ENCODE peak calls at places on chromosome 18, in eight cellular contexts. E is tibial artery, Z is fibroblast of lung, N is GM23338, B is pancreas, G is stomach, Q is right lobe of liver, I is adrenal gland. R is an unnamed sample.

GRCh38 chr18:58394607-58395425 is 234.1 kb downstream of the ALPK2 start:
- DNase-seq in I (no peak), Z (peak; percentile 27), N (no peak), B (no peak), Q (no peak), E (no peak), G (no peak), R (peak; percentile 49)

GRCh38 chr18:56509656-56510055 is 128.7 kb downstream of the TXNL1 start:
- DNase-seq in G (no peak), Z (no peak), E (no peak), N (no peak), Q (no peak), I (no peak), B (no peak), R (no peak)

GRCh38 chr18:34647251-34647650 is 62.8 kb upstream of the DTNA start:
- DNase-seq in N (peak; percentile 89), G (no peak), B (no peak), Q (no peak), I (no peak), Z (no peak), E (no peak), R (no peak)

GRCh38 chr18:57649536-57650495 is 28.2 kb upstream of the NARS1 start:
- DNase-seq in I (peak; percentile 46), E (no peak), Z (peak; percentile 87), Q (no peak), N (no peak), B (no peak), G (no peak), R (peak; percentile 97)

GRCh38 chr18:30056528-30056927 is 986.0 kb downstream of the DSC3 start:
- DNase-seq in E (no peak), I (no peak), N (no peak), Q (no peak), B (no peak), Z (no peak), G (no peak), R (no peak)

GRCh38 chr18:67385455-67385854 is 131.1 kb downstream of the DSEL start:
- DNase-seq in I (no peak), E (no peak), N (no peak), Z (peak; percentile 8), G (no peak), Q (no peak), B (no peak), R (peak; percentile 7)

GRCh38 chr18:51342815-51343214 is 145.3 kb upstream of the MEX3C start:
- DNase-seq in N (no peak), Q (no peak), I (no peak), Z (peak; percentile 2), G (no peak), E (no peak), B (no peak), R (peak; percentile 92)

GRCh38 chr18:56402872-56403516 is 235.4 kb downstream of the TXNL1 start:
- DNase-seq in Z (peak; percentile 86), G (no peak), Q (no peak), I (peak; percentile 16), B (no peak), N (no peak), E (no peak), R (peak; percentile 90)

DNA sequence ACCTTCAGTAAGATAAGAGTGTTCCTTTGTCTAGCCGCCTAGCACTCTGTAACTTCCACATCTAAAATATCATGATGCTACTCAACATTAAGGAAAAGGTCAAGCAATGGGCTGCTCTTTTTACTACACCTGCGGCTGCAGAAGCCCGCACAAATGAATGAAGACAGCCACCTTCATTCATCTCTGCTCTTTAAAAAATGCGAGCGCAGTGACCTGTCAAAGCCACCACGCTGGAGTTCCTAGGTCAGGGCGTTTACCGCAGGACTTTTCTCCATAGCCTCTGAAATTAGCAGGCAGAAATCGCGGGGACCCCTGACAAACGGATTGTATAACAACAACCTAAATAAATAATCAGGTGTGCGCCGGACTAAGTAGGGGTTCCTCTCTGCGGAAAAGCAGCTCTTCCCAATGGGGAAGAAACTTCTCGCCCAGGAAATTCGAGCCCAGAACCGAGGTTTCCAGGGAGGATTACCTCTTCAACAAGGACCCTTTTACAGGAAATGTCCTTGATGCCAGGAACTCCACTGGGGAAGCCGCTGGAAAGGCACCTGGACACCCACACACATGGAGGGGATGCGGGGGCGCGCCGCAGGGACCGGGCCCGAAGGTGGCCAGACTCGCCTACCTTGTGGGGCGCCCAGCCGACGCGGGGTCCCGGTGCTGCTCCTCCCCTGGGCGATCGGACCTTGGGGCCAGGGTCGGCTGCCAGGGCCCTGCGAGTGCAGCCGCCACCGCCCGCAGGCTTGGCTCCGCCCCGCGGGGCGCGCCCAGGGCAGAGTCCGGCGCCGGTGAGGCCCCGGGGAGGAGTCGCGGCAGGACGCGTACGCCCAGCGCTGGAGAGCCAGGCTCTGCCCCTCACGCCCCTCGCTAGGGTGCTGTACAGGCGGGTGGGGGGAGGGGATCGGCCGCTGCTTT is at the start of gene CCDC68:
- DNase-seq in Q (peak; percentile 86), N (peak; percentile 70), I (no peak), E (no peak), Z (peak; percentile 41), B (peak; percentile 90), G (peak; percentile 78), R (peak; percentile 23)
- H3K4me3 ChIP-seq in Q (peak within 1 kb of the TSS; percentile 76), N (peak within 1 kb of the TSS; percentile 73), I (peak within 1 kb of the TSS; percentile 51), E (peak within 1 kb of the TSS; percentile 35), Z (peak within 1 kb of the TSS; percentile 51), B (peak within 1 kb of the TSS; percentile 56), G (peak within 1 kb of the TSS; percentile 43), R (peak within 1 kb of the TSS; percentile 75)

GRCh38 chr18:59646228-59646945 is 50.8 kb downstream of the CCBE1 start:
- DNase-seq in G (no peak), N (peak; percentile 61), E (no peak), I (no peak), Z (peak; percentile 31), B (no peak), Q (no peak), R (no peak)
- H3K27me3 ChIP-seq in G (no peaks in the 10 kb centered on the region), N (no peaks in the 10 kb centered on the region), E (peaks cover 11% of the 10 kb centered on the region), I (no peaks in the 10 kb centered on the region), Z (no peaks in the 10 kb centered on the region), B (no peaks in the 10 kb centered on the region), Q (no peaks in the 10 kb centered on the region), R (no peaks in the 10 kb centered on the region)

GRCh38 chr18:3046216-3046808 is 33.4 kb upstream of the LPIN2 start:
- DNase-seq in Z (no peak), B (no peak), Q (no peak), E (no peak), G (no peak), N (no peak), I (no peak), R (no peak)
- TF ChIP-seq CTCF in Z (no peak), B (no peak), Q (no peak), E (no peak), G (no peak), N (no peak), I (no peak), R (no peak)

GRCh38 chr18:48919547-48919946 is 31.2 kb downstream of the SMAD7 start:
- DNase-seq in I (no peak), B (no peak), E (peak; percentile 20), Q (no peak), N (no peak), G (no peak), Z (no peak), R (no peak)
- H3K4me3 ChIP-seq in I (no peak overlapping the region), B (no peak overlapping the region), E (no peak overlapping the region), Q (no peak overlapping the region), N (no peak overlapping the region), G (no peak overlapping the region), Z (no peak overlapping the region), R (no peak overlapping the region)

DNA sequence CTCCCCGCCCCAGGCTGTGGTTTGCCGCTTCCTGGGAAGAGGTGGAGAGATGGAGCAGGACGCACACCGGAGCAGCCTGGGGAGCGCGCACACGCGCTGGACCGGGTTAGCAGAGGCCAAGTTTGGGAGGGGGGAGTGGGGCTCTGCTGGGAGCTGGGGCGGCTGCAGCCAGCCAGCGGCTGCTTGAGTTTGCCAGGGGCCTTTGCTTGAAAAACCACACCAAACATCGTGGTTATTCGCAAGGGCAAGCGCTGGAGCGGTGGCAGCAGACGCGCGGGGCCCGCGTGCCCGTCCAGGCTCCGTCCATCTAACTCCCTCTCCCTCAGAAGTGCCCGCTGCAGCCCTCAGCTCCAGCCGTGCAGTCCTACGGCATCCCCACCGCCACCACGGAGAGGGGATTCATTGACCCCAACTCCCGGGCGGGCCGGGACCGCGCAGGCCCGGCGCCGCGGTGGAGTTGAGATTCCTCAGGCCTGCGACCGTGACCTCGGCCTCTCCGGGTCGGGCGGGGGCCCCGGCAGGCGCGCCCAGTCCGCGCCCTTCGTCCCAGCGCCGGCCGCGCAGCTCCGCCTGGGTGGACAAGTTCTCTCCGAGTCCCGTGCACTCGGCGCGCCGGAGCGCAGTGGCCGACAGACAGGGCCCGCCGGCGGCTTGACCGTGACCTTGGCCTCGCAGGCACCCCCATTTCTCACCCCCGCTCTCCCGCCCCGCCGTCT is 4.5 kb downstream of the PTGR3 start:
- DNase-seq in E (no peak), I (peak; percentile 28), B (peak; percentile 66), N (peak; percentile 68), G (no peak), Z (peak; percentile 62), Q (no peak), R (no peak)
- H3K27me3 ChIP-seq in E (no peaks in the 10 kb centered on the region), I (no peaks in the 10 kb centered on the region), B (no peaks in the 10 kb centered on the region), N (peaks cover 75% of the 10 kb centered on the region), G (no peaks in the 10 kb centered on the region), Z (no peaks in the 10 kb centered on the region), Q (no peaks in the 10 kb centered on the region), R (no peaks in the 10 kb centered on the region)

GRCh38 chr18:3480827-3481226 is 30.9 kb downstream of the TGIF1 start:
- DNase-seq in I (no peak), Z (no peak), N (no peak), B (no peak), E (no peak), G (no peak), Q (no peak), R (no peak)

GRCh38 chr18:3479978-3480377 is 30.0 kb downstream of the TGIF1 start:
- DNase-seq in I (no peak), E (no peak), G (no peak), Z (no peak), B (no peak), Q (no peak), N (no peak), R (no peak)

GRCh38 chr18:3478262-3478978 is 28.4 kb downstream of the TGIF1 start:
- DNase-seq in Q (no peak), G (no peak), I (no peak), Z (no peak), B (no peak), E (no peak), N (no peak), R (peak; percentile 49)

GRCh38 chr18:3482258-3482657 is 32.3 kb downstream of the TGIF1 start:
- DNase-seq in Z (peak; percentile 39), G (no peak), B (no peak), I (no peak), N (no peak), E (no peak), Q (no peak), R (no peak)

GRCh38 chr18:3481696-3482210 is 31.8 kb downstream of the TGIF1 start:
- DNase-seq in G (no peak), I (no peak), N (peak; percentile 83), Z (peak; percentile 73), E (no peak), B (no peak), Q (no peak), R (peak; percentile 45)
- TF ChIP-seq CTCF in G (peak; percentile 30), I (peak; percentile 45), N (peak; percentile 77), Z (peak; percentile 68), E (peak; percentile 36), B (peak; percentile 33), Q (peak; percentile 31), R (peak; percentile 60)

DNA sequence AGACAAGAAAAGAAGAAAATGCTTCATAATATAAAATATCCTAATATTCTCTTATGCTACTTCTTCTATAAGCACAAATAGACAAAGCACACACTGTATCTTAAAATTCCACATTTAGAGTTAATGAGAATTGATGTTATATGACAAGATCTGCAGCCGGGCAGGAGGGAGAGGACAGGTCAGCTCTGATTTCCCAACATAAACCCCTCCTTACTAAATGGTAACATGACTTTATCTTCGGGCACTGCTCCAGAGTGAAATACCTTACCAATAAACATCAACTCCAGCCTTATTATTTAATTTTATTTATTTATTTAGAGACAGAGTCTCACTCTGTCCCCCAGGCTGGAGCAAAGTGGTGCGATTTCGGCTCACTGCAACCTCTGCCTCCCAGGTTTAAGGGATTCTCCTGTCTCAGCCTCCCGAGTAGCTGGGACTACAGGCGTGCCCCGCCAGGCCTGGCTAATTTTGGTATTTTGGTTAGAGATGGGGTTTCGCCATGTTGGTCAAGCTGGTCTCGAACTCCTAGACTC is 1.8 kb downstream of the CYB5A start:
- DNase-seq in Q (no peak), G (no peak), Z (no peak), E (no peak), B (no peak), I (no peak), N (no peak), R (no peak)
- H3K4me3 ChIP-seq in Q (peak overlapping the region; percentile 95), G (peak overlapping the region; percentile 96), Z (no peak overlapping the region), E (no peak overlapping the region), B (peak overlapping the region; percentile 57), I (peak overlapping the region; percentile 66), N (peak overlapping the region; percentile 96), R (no peak overlapping the region)

R was measured in bronchial epithelial cell.